ENCODE peak calls at places on chromosomes 4 and X, in seven cellular contexts. One of them, this sample, is unnamed.

GRCh38 chrX:15418041-15418706 is 34.0 kb upstream of the VEGFD start:
- DNase-seq in type B pancreatic cell: no peak
- DNase-seq in heart right ventricle: no peak
- DNase-seq in epithelial cell of esophagus: no peak
- DNase-seq in CD4-positive, alpha-beta T cell: no peak
- DNase-seq in ovary: no peak
- DNase-seq in Caco-2: no peak
- DNase-seq in this sample: no peak

GRCh38 chr4:6175426-6175825 is 24.9 kb downstream of the JAKMIP1 start:
- DNase-seq in type B pancreatic cell: no peak
- DNase-seq in heart right ventricle: no peak
- DNase-seq in epithelial cell of esophagus: no peak
- DNase-seq in CD4-positive, alpha-beta T cell: no peak
- DNase-seq in ovary: no peak
- DNase-seq in Caco-2: no peak
- DNase-seq in this sample: no peak

GRCh38 chrX:155334486-155335316 is at the start of gene CLIC2:
- DNase-seq in type B pancreatic cell: no peak
- DNase-seq in heart right ventricle: peak; percentile 40
- DNase-seq in epithelial cell of esophagus: peak; percentile 57
- DNase-seq in CD4-positive, alpha-beta T cell: no peak
- DNase-seq in ovary: peak; percentile 43
- DNase-seq in Caco-2: no peak
- DNase-seq in this sample: no peak

GRCh38 chr4:140662082-140662869 is 93.5 kb upstream of the UCP1 start:
- DNase-seq in type B pancreatic cell: no peak
- DNase-seq in heart right ventricle: no peak
- DNase-seq in epithelial cell of esophagus: peak; percentile 74
- DNase-seq in CD4-positive, alpha-beta T cell: no peak
- DNase-seq in ovary: no peak
- DNase-seq in Caco-2: no peak
- DNase-seq in this sample: no peak

GRCh38 chr4:128660361-128660964 is 149.0 kb upstream of the JADE1 start:
- DNase-seq in type B pancreatic cell: no peak
- DNase-seq in heart right ventricle: peak; percentile 33
- DNase-seq in epithelial cell of esophagus: no peak
- DNase-seq in CD4-positive, alpha-beta T cell: no peak
- DNase-seq in ovary: peak; percentile 75
- DNase-seq in Caco-2: no peak
- DNase-seq in this sample: no peak

GRCh38 chr4:100177855-100178254 is 12.4 kb downstream of the DDIT4L start:
- DNase-seq in type B pancreatic cell: no peak
- DNase-seq in heart right ventricle: no peak
- DNase-seq in epithelial cell of esophagus: peak; percentile 14
- DNase-seq in CD4-positive, alpha-beta T cell: no peak
- DNase-seq in ovary: no peak
- DNase-seq in Caco-2: no peak
- DNase-seq in this sample: no peak

GRCh38 chrX:74924449-74925209 is 623 bp downstream of the NEXMIF start:
- DNase-seq in type B pancreatic cell: peak; percentile 67
- DNase-seq in heart right ventricle: peak; percentile 3
- DNase-seq in epithelial cell of esophagus: peak; percentile 5
- DNase-seq in CD4-positive, alpha-beta T cell: peak; percentile 34
- DNase-seq in ovary: peak; percentile 54
- DNase-seq in Caco-2: peak; percentile 50
- DNase-seq in this sample: no peak

GRCh38 chr4:8176547-8177399 is 18.2 kb upstream of the ABLIM2 start:
- DNase-seq in type B pancreatic cell: no peak
- DNase-seq in heart right ventricle: no peak
- DNase-seq in epithelial cell of esophagus: peak; percentile 64
- DNase-seq in CD4-positive, alpha-beta T cell: peak; percentile 40
- DNase-seq in ovary: no peak
- DNase-seq in Caco-2: peak; percentile 69
- DNase-seq in this sample: no peak

GRCh38 chrX:1591863-1592127 is 391 bp downstream of the AKAP17A start:
- DNase-seq in type B pancreatic cell: no peak
- DNase-seq in heart right ventricle: no peak
- DNase-seq in epithelial cell of esophagus: no peak
- DNase-seq in CD4-positive, alpha-beta T cell: no peak
- DNase-seq in ovary: no peak
- DNase-seq in Caco-2: no peak
- DNase-seq in this sample: no peak

GRCh38 chr4:17272154-17272553 is 239.7 kb downstream of the QDPR start:
- DNase-seq in type B pancreatic cell: no peak
- DNase-seq in heart right ventricle: no peak
- DNase-seq in epithelial cell of esophagus: no peak
- DNase-seq in CD4-positive, alpha-beta T cell: no peak
- DNase-seq in ovary: no peak
- DNase-seq in Caco-2: no peak
- DNase-seq in this sample: no peak

GRCh38 chrX:84893897-84894296 is 109.8 kb upstream of the APOOL start:
- DNase-seq in type B pancreatic cell: no peak
- DNase-seq in heart right ventricle: no peak
- DNase-seq in epithelial cell of esophagus: no peak
- DNase-seq in CD4-positive, alpha-beta T cell: no peak
- DNase-seq in ovary: no peak
- DNase-seq in Caco-2: no peak
- DNase-seq in this sample: no peak

GRCh38 chr4:102328045-102328444 is 17.2 kb downstream of the SLC39A8 start:
- DNase-seq in type B pancreatic cell: no peak
- DNase-seq in heart right ventricle: no peak
- DNase-seq in epithelial cell of esophagus: peak; percentile 13
- DNase-seq in CD4-positive, alpha-beta T cell: no peak
- DNase-seq in ovary: no peak
- DNase-seq in Caco-2: no peak
- DNase-seq in this sample: no peak

GRCh38 chr4:168848977-168849687 is 160.9 kb downstream of the CBR4 start:
- DNase-seq in type B pancreatic cell: no peak
- DNase-seq in heart right ventricle: no peak
- DNase-seq in epithelial cell of esophagus: no peak
- DNase-seq in CD4-positive, alpha-beta T cell: no peak
- DNase-seq in ovary: no peak
- DNase-seq in Caco-2: peak; percentile 17
- DNase-seq in this sample: no peak

GRCh38 chr4:95889662-95890061 is 49.8 kb downstream of the PDHA2 start:
- DNase-seq in type B pancreatic cell: no peak
- DNase-seq in heart right ventricle: no peak
- DNase-seq in epithelial cell of esophagus: peak; percentile 61
- DNase-seq in CD4-positive, alpha-beta T cell: no peak
- DNase-seq in ovary: no peak
- DNase-seq in Caco-2: peak; percentile 2
- DNase-seq in this sample: no peak

GRCh38 chrX:56788717-56789122 is 59.7 kb downstream of the NBDY start:
- DNase-seq in type B pancreatic cell: no peak
- DNase-seq in heart right ventricle: no peak
- DNase-seq in epithelial cell of esophagus: no peak
- DNase-seq in CD4-positive, alpha-beta T cell: peak; percentile 72
- DNase-seq in ovary: peak; percentile 50
- DNase-seq in Caco-2: no peak
- DNase-seq in this sample: peak; percentile 51
- TF ChIP-seq CTCF in type B pancreatic cell: no peak
- TF ChIP-seq CTCF in heart right ventricle: no peak
- TF ChIP-seq CTCF in epithelial cell of esophagus: peak; percentile 36
- TF ChIP-seq CTCF in CD4-positive, alpha-beta T cell: peak; percentile 50
- TF ChIP-seq CTCF in ovary: no peak
- TF ChIP-seq CTCF in Caco-2: no peak
- TF ChIP-seq CTCF in this sample: no peak

GRCh38 chr4:73311428-73311827 is 52.8 kb upstream of the ANKRD17 start:
- DNase-seq in type B pancreatic cell: no peak
- DNase-seq in heart right ventricle: no peak
- DNase-seq in epithelial cell of esophagus: peak; percentile 41
- DNase-seq in CD4-positive, alpha-beta T cell: no peak
- DNase-seq in ovary: no peak
- DNase-seq in Caco-2: no peak
- DNase-seq in this sample: no peak
- TF ChIP-seq CTCF in type B pancreatic cell: peak; percentile 71
- TF ChIP-seq CTCF in heart right ventricle: peak; percentile 59
- TF ChIP-seq CTCF in epithelial cell of esophagus: peak; percentile 17
- TF ChIP-seq CTCF in CD4-positive, alpha-beta T cell: peak; percentile 61
- TF ChIP-seq CTCF in ovary: no peak
- TF ChIP-seq CTCF in Caco-2: peak; percentile 34
- TF ChIP-seq CTCF in this sample: peak; percentile 90

GRCh38 chr4:120873554-120873953 is 49.0 kb downstream of the PRDM5 start:
- DNase-seq in type B pancreatic cell: no peak
- DNase-seq in heart right ventricle: no peak
- DNase-seq in epithelial cell of esophagus: no peak
- DNase-seq in CD4-positive, alpha-beta T cell: no peak
- DNase-seq in ovary: no peak
- DNase-seq in Caco-2: no peak
- DNase-seq in this sample: no peak

GRCh38 chr4:120869511-120870278 is 52.8 kb downstream of the PRDM5 start:
- DNase-seq in type B pancreatic cell: no peak
- DNase-seq in heart right ventricle: no peak
- DNase-seq in epithelial cell of esophagus: no peak
- DNase-seq in CD4-positive, alpha-beta T cell: no peak
- DNase-seq in ovary: no peak
- DNase-seq in Caco-2: peak; percentile 3
- DNase-seq in this sample: no peak

GRCh38 chr4:120870279-120870673 is 52.2 kb downstream of the PRDM5 start:
- DNase-seq in type B pancreatic cell: no peak
- DNase-seq in heart right ventricle: no peak
- DNase-seq in epithelial cell of esophagus: no peak
- DNase-seq in CD4-positive, alpha-beta T cell: no peak
- DNase-seq in ovary: no peak
- DNase-seq in Caco-2: peak; percentile 46
- DNase-seq in this sample: no peak

GRCh38 chr4:120874792-120875774 is 47.4 kb downstream of the PRDM5 start:
- DNase-seq in type B pancreatic cell: no peak
- DNase-seq in heart right ventricle: no peak
- DNase-seq in epithelial cell of esophagus: no peak
- DNase-seq in CD4-positive, alpha-beta T cell: no peak
- DNase-seq in ovary: no peak
- DNase-seq in Caco-2: no peak
- DNase-seq in this sample: no peak

GRCh38 chr4:120871173-120871572 is 51.4 kb downstream of the PRDM5 start:
- DNase-seq in type B pancreatic cell: no peak
- DNase-seq in heart right ventricle: no peak
- DNase-seq in epithelial cell of esophagus: no peak
- DNase-seq in CD4-positive, alpha-beta T cell: no peak
- DNase-seq in ovary: no peak
- DNase-seq in Caco-2: no peak
- DNase-seq in this sample: no peak
- TF ChIP-seq CTCF in type B pancreatic cell: no peak
- TF ChIP-seq CTCF in heart right ventricle: no peak
- TF ChIP-seq CTCF in epithelial cell of esophagus: no peak
- TF ChIP-seq CTCF in CD4-positive, alpha-beta T cell: no peak
- TF ChIP-seq CTCF in ovary: no peak
- TF ChIP-seq CTCF in Caco-2: no peak
- TF ChIP-seq CTCF in this sample: no peak

DNA sequence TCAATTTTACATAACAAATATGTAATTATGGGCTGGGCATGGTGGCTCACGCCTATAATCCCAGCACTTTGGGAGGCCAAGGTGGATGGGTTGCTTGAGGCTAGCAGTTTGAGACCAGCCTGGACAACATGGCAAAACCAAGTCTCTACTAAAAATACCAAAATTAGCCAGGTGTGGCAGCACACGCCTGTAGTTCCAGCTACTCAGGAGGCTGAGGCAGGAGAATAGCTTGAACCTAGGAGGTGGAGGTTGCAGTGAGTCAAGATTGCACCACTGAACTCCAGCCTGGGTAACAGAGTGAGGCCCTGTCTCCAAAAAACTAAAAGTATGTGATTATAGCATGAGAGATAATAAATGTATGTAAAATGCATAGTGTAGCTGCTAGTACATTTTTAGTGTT is 229.0 kb downstream of the PPARGC1A start:
- DNase-seq in type B pancreatic cell: no peak
- DNase-seq in heart right ventricle: no peak
- DNase-seq in epithelial cell of esophagus: no peak
- DNase-seq in CD4-positive, alpha-beta T cell: no peak
- DNase-seq in ovary: no peak
- DNase-seq in Caco-2: no peak
- DNase-seq in this sample: no peak
- TF ChIP-seq CTCF in type B pancreatic cell: no peak
- TF ChIP-seq CTCF in heart right ventricle: no peak
- TF ChIP-seq CTCF in epithelial cell of esophagus: no peak
- TF ChIP-seq CTCF in CD4-positive, alpha-beta T cell: no peak
- TF ChIP-seq CTCF in ovary: no peak
- TF ChIP-seq CTCF in Caco-2: no peak
- TF ChIP-seq CTCF in this sample: no peak

GRCh38 chr4:89482248-89482647 is 174.6 kb upstream of the GPRIN3 start:
- DNase-seq in type B pancreatic cell: no peak
- DNase-seq in heart right ventricle: no peak
- DNase-seq in epithelial cell of esophagus: peak; percentile 54
- DNase-seq in CD4-positive, alpha-beta T cell: no peak
- DNase-seq in ovary: no peak
- DNase-seq in Caco-2: peak; percentile 40
- DNase-seq in this sample: no peak
- TF ChIP-seq CTCF in type B pancreatic cell: peak; percentile 46
- TF ChIP-seq CTCF in heart right ventricle: peak; percentile 38
- TF ChIP-seq CTCF in epithelial cell of esophagus: peak; percentile 37
- TF ChIP-seq CTCF in CD4-positive, alpha-beta T cell: no peak
- TF ChIP-seq CTCF in ovary: no peak
- TF ChIP-seq CTCF in Caco-2: no peak
- TF ChIP-seq CTCF in this sample: peak; percentile 72

DNA sequence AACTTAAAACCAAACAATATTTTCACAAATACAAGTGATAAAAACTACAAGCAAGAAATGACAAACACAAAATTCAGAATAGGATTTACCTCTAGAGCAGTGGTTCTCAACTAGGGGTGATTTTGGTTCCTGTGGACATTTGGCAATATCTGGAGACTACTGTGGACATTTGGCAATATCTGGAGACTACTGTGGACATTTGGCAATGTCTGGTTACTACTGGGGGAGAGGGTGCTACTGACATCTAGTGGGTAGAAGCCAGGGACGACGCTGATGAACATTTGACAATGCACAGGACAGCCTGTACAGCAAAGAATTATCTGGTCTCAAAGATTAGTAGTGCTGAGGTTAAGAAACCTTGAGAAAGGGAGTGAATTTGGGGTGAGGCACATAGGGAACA is 169.8 kb downstream of the CLCN4 start:
- DNase-seq in type B pancreatic cell: no peak
- DNase-seq in heart right ventricle: peak; percentile 3
- DNase-seq in epithelial cell of esophagus: peak; percentile 5
- DNase-seq in CD4-positive, alpha-beta T cell: no peak
- DNase-seq in ovary: no peak
- DNase-seq in Caco-2: peak; percentile 50
- DNase-seq in this sample: no peak
- TF ChIP-seq CTCF in type B pancreatic cell: peak; percentile 26
- TF ChIP-seq CTCF in heart right ventricle: peak; percentile 45
- TF ChIP-seq CTCF in epithelial cell of esophagus: peak; percentile 3
- TF ChIP-seq CTCF in CD4-positive, alpha-beta T cell: no peak
- TF ChIP-seq CTCF in ovary: no peak
- TF ChIP-seq CTCF in Caco-2: peak; percentile 26
- TF ChIP-seq CTCF in this sample: peak; percentile 68

DNA sequence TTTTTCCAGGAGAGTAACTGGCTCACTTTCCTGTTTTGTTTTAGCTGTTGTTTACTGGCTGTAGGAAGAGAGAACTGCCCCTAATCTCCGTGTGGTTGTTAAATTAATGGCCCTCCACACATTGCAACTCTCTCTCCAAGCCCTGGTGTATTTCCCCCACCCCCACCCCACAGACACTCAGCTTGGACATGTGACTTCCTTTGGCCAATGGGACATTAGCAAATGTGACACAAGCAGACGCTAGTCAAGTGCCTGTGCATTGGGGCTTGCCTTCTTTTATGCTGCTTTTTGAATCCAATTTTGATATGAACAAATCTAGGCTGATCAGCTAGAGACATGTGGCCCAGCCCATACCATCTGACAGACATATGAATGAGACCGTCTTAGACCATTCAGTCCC is 59.6 kb upstream of the TAB3 start:
- DNase-seq in type B pancreatic cell: no peak
- DNase-seq in heart right ventricle: no peak
- DNase-seq in epithelial cell of esophagus: no peak
- DNase-seq in CD4-positive, alpha-beta T cell: no peak
- DNase-seq in ovary: no peak
- DNase-seq in Caco-2: no peak
- DNase-seq in this sample: no peak
- TF ChIP-seq CTCF in type B pancreatic cell: no peak
- TF ChIP-seq CTCF in heart right ventricle: no peak
- TF ChIP-seq CTCF in epithelial cell of esophagus: no peak
- TF ChIP-seq CTCF in CD4-positive, alpha-beta T cell: no peak
- TF ChIP-seq CTCF in ovary: no peak
- TF ChIP-seq CTCF in Caco-2: no peak
- TF ChIP-seq CTCF in this sample: no peak

GRCh38 chrX:69031181-69031580 is 134.1 kb downstream of the PJA1 start:
- DNase-seq in type B pancreatic cell: no peak
- DNase-seq in heart right ventricle: no peak
- DNase-seq in epithelial cell of esophagus: no peak
- DNase-seq in CD4-positive, alpha-beta T cell: no peak
- DNase-seq in ovary: no peak
- DNase-seq in Caco-2: peak; percentile 24
- DNase-seq in this sample: no peak
- TF ChIP-seq CTCF in type B pancreatic cell: peak; percentile 27
- TF ChIP-seq CTCF in heart right ventricle: peak; percentile 29
- TF ChIP-seq CTCF in epithelial cell of esophagus: peak; percentile 5
- TF ChIP-seq CTCF in CD4-positive, alpha-beta T cell: no peak
- TF ChIP-seq CTCF in ovary: no peak
- TF ChIP-seq CTCF in Caco-2: no peak
- TF ChIP-seq CTCF in this sample: peak; percentile 40